ENCODE peak calls at places on chromosomes 11 and 22, in six cellular contexts. One of them, this sample, is unnamed.

GRCh38 chr11:69823641-69824285 is 4.5 kb upstream of the FGF3 start:
- DNase-seq in T follicular helper cell: no peak
- DNase-seq in ELR: no peak
- DNase-seq in activated naive CD4-positive, alpha-beta T cell treated with Interleukin-2 at 50 U/mL for 16 hours: no peak
- DNase-seq in KBM-7: no peak
- DNase-seq in DMS153: no peak
- DNase-seq in this sample: no peak

GRCh38 chr22:39360242-39360641 is 10.5 kb downstream of the SYNGR1 start:
- DNase-seq in DMS153: no peak
- DNase-seq in T follicular helper cell: no peak
- DNase-seq in KBM-7: no peak
- DNase-seq in ELR: no peak
- DNase-seq in activated naive CD4-positive, alpha-beta T cell treated with Interleukin-2 at 50 U/mL for 16 hours: no peak
- DNase-seq in this sample: no peak

GRCh38 chr11:47466701-47467250 is 17.8 kb upstream of the RAPSN start:
- DNase-seq in KBM-7: no peak
- DNase-seq in ELR: no peak
- DNase-seq in DMS153: peak
- DNase-seq in T follicular helper cell: no peak
- DNase-seq in activated naive CD4-positive, alpha-beta T cell treated with Interleukin-2 at 50 U/mL for 16 hours: no peak
- DNase-seq in this sample: no peak

GRCh38 chr11:119426142-119426541 is 3.2 kb upstream of the THY1 start:
- DNase-seq in KBM-7: no peak
- DNase-seq in ELR: no peak
- DNase-seq in activated naive CD4-positive, alpha-beta T cell treated with Interleukin-2 at 50 U/mL for 16 hours: no peak
- DNase-seq in T follicular helper cell: no peak
- DNase-seq in DMS153: no peak
- DNase-seq in this sample: no peak

GRCh38 chr11:63896071-63896470 is 20.9 kb downstream of the RCOR2 start:
- DNase-seq in KBM-7: no peak
- DNase-seq in DMS153: no peak
- DNase-seq in T follicular helper cell: no peak
- DNase-seq in activated naive CD4-positive, alpha-beta T cell treated with Interleukin-2 at 50 U/mL for 16 hours: no peak
- DNase-seq in ELR: no peak
- DNase-seq in this sample: no peak

GRCh38 chr11:78574386-78575381 is at the start of gene NARS2:
- DNase-seq in T follicular helper cell: peak
- DNase-seq in KBM-7: peak
- DNase-seq in DMS153: peak
- DNase-seq in activated naive CD4-positive, alpha-beta T cell treated with Interleukin-2 at 50 U/mL for 16 hours: peak
- DNase-seq in ELR: peak
- DNase-seq in this sample: peak

GRCh38 chr11:64239662-64240466 is 1.0 kb upstream of the FKBP2 start:
- DNase-seq in T follicular helper cell: no peak
- DNase-seq in KBM-7: peak
- DNase-seq in activated naive CD4-positive, alpha-beta T cell treated with Interleukin-2 at 50 U/mL for 16 hours: no peak
- DNase-seq in DMS153: peak
- DNase-seq in ELR: no peak
- DNase-seq in this sample: no peak

GRCh38 chr11:8408151-8408930 is 144.7 kb upstream of the LMO1 start:
- DNase-seq in T follicular helper cell: no peak
- DNase-seq in KBM-7: no peak
- DNase-seq in activated naive CD4-positive, alpha-beta T cell treated with Interleukin-2 at 50 U/mL for 16 hours: no peak
- DNase-seq in DMS153: no peak
- DNase-seq in ELR: peak
- DNase-seq in this sample: no peak

GRCh38 chr11:67303989-67304411 is 670 bp downstream of the SSH3 start:
- DNase-seq in ELR: peak
- DNase-seq in KBM-7: no peak
- DNase-seq in DMS153: no peak
- DNase-seq in activated naive CD4-positive, alpha-beta T cell treated with Interleukin-2 at 50 U/mL for 16 hours: no peak
- DNase-seq in T follicular helper cell: no peak
- DNase-seq in this sample: no peak

GRCh38 chr11:34204396-34205279 is 99.2 kb downstream of the NAT10 start:
- DNase-seq in KBM-7: no peak
- DNase-seq in T follicular helper cell: no peak
- DNase-seq in ELR: peak
- DNase-seq in DMS153: peak
- DNase-seq in activated naive CD4-positive, alpha-beta T cell treated with Interleukin-2 at 50 U/mL for 16 hours: no peak
- DNase-seq in this sample: no peak

GRCh38 chr22:40410272-40410671 is 39.9 kb downstream of the SGSM3 start:
- DNase-seq in DMS153: no peak
- DNase-seq in T follicular helper cell: no peak
- DNase-seq in activated naive CD4-positive, alpha-beta T cell treated with Interleukin-2 at 50 U/mL for 16 hours: no peak
- DNase-seq in ELR: peak
- DNase-seq in KBM-7: no peak
- DNase-seq in this sample: no peak

GRCh38 chr11:76335827-76336226 is 45.1 kb downstream of the THAP12 start:
- DNase-seq in T follicular helper cell: no peak
- DNase-seq in ELR: no peak
- DNase-seq in KBM-7: peak
- DNase-seq in activated naive CD4-positive, alpha-beta T cell treated with Interleukin-2 at 50 U/mL for 16 hours: no peak
- DNase-seq in DMS153: no peak
- DNase-seq in this sample: no peak

GRCh38 chr22:39238561-39238960 is 6.2 kb downstream of the PDGFB start:
- DNase-seq in ELR: no peak
- DNase-seq in activated naive CD4-positive, alpha-beta T cell treated with Interleukin-2 at 50 U/mL for 16 hours: no peak
- DNase-seq in DMS153: no peak
- DNase-seq in T follicular helper cell: no peak
- DNase-seq in KBM-7: no peak
- DNase-seq in this sample: no peak

GRCh38 chr22:39204216-39204615 is 40.6 kb downstream of the PDGFB start:
- DNase-seq in T follicular helper cell: no peak
- DNase-seq in KBM-7: no peak
- DNase-seq in activated naive CD4-positive, alpha-beta T cell treated with Interleukin-2 at 50 U/mL for 16 hours: no peak
- DNase-seq in DMS153: no peak
- DNase-seq in ELR: no peak
- DNase-seq in this sample: no peak

GRCh38 chr11:78525720-78526119 is 48.9 kb downstream of the NARS2 start:
- DNase-seq in DMS153: no peak
- DNase-seq in KBM-7: no peak
- DNase-seq in ELR: no peak
- DNase-seq in T follicular helper cell: no peak
- DNase-seq in activated naive CD4-positive, alpha-beta T cell treated with Interleukin-2 at 50 U/mL for 16 hours: no peak
- DNase-seq in this sample: no peak

GRCh38 chr22:46734830-46735453 is 3.1 kb downstream of the CERK start:
- DNase-seq in ELR: no peak
- DNase-seq in DMS153: peak
- DNase-seq in T follicular helper cell: peak
- DNase-seq in KBM-7: peak
- DNase-seq in activated naive CD4-positive, alpha-beta T cell treated with Interleukin-2 at 50 U/mL for 16 hours: peak
- DNase-seq in this sample: peak

GRCh38 chr11:61596990-61597389 is 16.1 kb upstream of the SYT7 start:
- DNase-seq in activated naive CD4-positive, alpha-beta T cell treated with Interleukin-2 at 50 U/mL for 16 hours: no peak
- DNase-seq in ELR: no peak
- DNase-seq in T follicular helper cell: no peak
- DNase-seq in DMS153: no peak
- DNase-seq in KBM-7: no peak
- DNase-seq in this sample: no peak

GRCh38 chr11:17504330-17505107 is 27.9 kb upstream of the ABCC8 start:
- DNase-seq in DMS153: peak
- DNase-seq in ELR: peak
- DNase-seq in activated naive CD4-positive, alpha-beta T cell treated with Interleukin-2 at 50 U/mL for 16 hours: peak
- DNase-seq in KBM-7: peak
- DNase-seq in T follicular helper cell: peak
- DNase-seq in this sample: peak